ENCODE peak calls at places on chromosomes 11 and 22, in seven cellular contexts. B is mammary epithelial cell, Y is trophoblast cell, W is ovary, L is heart right ventricle, J is aorta, T is cardiac muscle cell. D is an unnamed sample. For H3K4me1, the result is how much of the 10 kb centered on the place peaks cover.

GRCh38 chr11:43905788-43906187 is 25.2 kb downstream of the ALKBH3 start:
- DNase-seq in L (peak), W (peak), J (no peak), T (no peak), B (no peak), Y (no peak), D (no peak)

GRCh38 chr22:37300551-37301017 is 18.3 kb downstream of the CYTH4 start:
- DNase-seq in L (no peak), J (no peak), Y (no peak), T (no peak), W (no peak), B (no peak), D (no peak)

GRCh38 chr11:61743486-61744095 is 8.8 kb upstream of the MYRF start:
- DNase-seq in B (no peak), W (no peak), Y (no peak), J (no peak), L (no peak), T (no peak), D (no peak)

GRCh38 chr22:23259916-23260644 is 79.8 kb downstream of the BCR start:
- DNase-seq in Y (no peak), J (no peak), W (no peak), T (no peak), B (no peak), L (no peak), D (no peak)

GRCh38 chr11:17386331-17387084 is 2.0 kb downstream of the KCNJ11 start:
- DNase-seq in L (peak), W (no peak), B (no peak), Y (no peak), J (no peak), T (peak), D (no peak)

GRCh38 chr11:96520939-96521338 is 131.1 kb downstream of the JRKL start:
- DNase-seq in Y (no peak), L (no peak), T (no peak), B (no peak), J (no peak), W (no peak), D (no peak)

GRCh38 chr11:78061921-78062311 is 1.7 kb upstream of the THRSP start:
- DNase-seq in T (peak), L (no peak), J (no peak), Y (no peak), W (no peak), B (no peak), D (no peak)

GRCh38 chr11:66112640-66113098 is 42.6 kb downstream of the PACS1 start:
- DNase-seq in L (peak), B (peak), Y (no peak), J (peak), T (no peak), W (no peak), D (no peak)

GRCh38 chr11:69524291-69524882 is 42.9 kb downstream of the LINC01488 start:
- DNase-seq in W (no peak), B (peak), Y (no peak), J (no peak), T (no peak), L (no peak), D (no peak)

GRCh38 chr11:112613051-112613972 is 347.9 kb upstream of the NCAM1 start:
- DNase-seq in J (no peak), W (no peak), T (no peak), Y (no peak), L (no peak), B (peak), D (peak)

GRCh38 chr11:120738516-120739046 is 227.0 kb downstream of the GRIK4 start:
- DNase-seq in Y (no peak), J (no peak), W (no peak), L (no peak), B (no peak), T (no peak), D (no peak)

GRCh38 chr11:11975201-11976092 is 33.0 kb downstream of the DKK3 start:
- DNase-seq in B (no peak), J (no peak), W (no peak), L (no peak), Y (no peak), T (no peak), D (no peak)

GRCh38 chr11:20110908-20111669 is 49.2 kb downstream of the DBX1 start:
- DNase-seq in L (peak), Y (peak), B (peak), J (no peak), T (peak), W (no peak), D (peak)

GRCh38 chr22:25161916-25162530 is 37.6 kb upstream of the CRYBB3 start:
- DNase-seq in Y (no peak), W (no peak), T (no peak), J (no peak), B (no peak), L (no peak), D (no peak)

GRCh38 chr11:62593434-62594044 is 2.2 kb upstream of the TUT1 start:
- DNase-seq in B (peak), J (peak), L (peak), W (peak), T (peak), Y (peak), D (no peak)

GRCh38 chr11:67663515-67664212 is 10.8 kb downstream of the ALDH3B2 start:
- DNase-seq in J (no peak), T (no peak), W (no peak), Y (no peak), L (no peak), B (no peak), D (no peak)

GRCh38 chr22:30313527-30314385 is 13.0 kb downstream of the TBC1D10A start:
- DNase-seq in T (no peak), J (peak), W (no peak), B (peak), Y (no peak), L (no peak), D (no peak)
- H3K4me1 ChIP-seq in T (under half), J (under half), W (half or more), B (half or more), Y (half or more), L (under half), D (under half)

GRCh38 chr22:39309881-39310714 is 9.3 kb downstream of the RPL3 start:
- DNase-seq in J (no peak), B (peak), W (no peak), T (no peak), Y (peak), L (no peak), D (peak)

GRCh38 chr22:39306456-39307361 is 12.7 kb downstream of the RPL3 start:
- DNase-seq in L (no peak), T (peak), W (no peak), Y (peak), B (no peak), J (peak), D (peak)

GRCh38 chr22:39308614-39309363 is 10.6 kb downstream of the RPL3 start:
- DNase-seq in W (peak), Y (peak), B (peak), L (no peak), J (peak), T (no peak), D (peak)

GRCh38 chr22:39311592-39312400 is 7.6 kb downstream of the RPL3 start:
- DNase-seq in J (no peak), B (no peak), Y (no peak), W (no peak), T (no peak), L (no peak), D (peak)

DNA sequence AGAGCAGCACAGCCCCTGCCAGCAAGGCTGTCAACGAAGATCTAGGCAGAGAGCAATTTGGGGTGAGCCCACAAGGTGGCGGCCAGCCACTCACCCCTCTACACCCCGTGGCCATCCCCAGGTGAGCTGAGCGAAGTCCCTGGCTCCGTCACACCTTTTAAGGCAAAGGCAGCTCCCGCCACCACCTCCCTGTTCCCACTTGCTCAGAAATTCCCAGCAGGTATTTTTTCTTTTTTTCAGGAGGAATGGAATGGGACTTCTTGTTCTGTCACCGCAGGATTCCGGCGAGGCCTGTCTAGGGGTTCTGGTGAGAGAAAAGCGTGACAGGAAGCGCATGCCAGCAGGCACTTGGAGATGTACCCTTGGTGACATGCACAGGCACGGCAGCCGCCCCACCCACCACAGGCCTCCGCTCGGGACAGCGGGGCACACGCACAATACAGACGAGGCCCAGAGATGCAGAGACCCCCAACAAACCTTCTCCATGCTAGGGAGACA is 10.0 kb downstream of the RPL3 start:
- DNase-seq in J (no peak), T (no peak), Y (peak), B (peak), W (no peak), L (no peak), D (peak)
- H3K4me3 ChIP-seq in J (no peak), T (no peak), Y (no peak), B (peak), W (no peak), L (no peak), D (no peak)

GRCh38 chr11:27391336-27392015 is 28.5 kb upstream of the CCDC34 start:
- DNase-seq in J (no peak), L (no peak), B (peak), W (no peak), T (no peak), Y (no peak), D (no peak)
- H3K4me1 ChIP-seq in J (under half), L (under half), B (under half), W (under half), T (half or more), Y (under half), D (under half)

GRCh38 chr11:24496371-24496727 is 504 bp upstream of the LUZP2 start:
- DNase-seq in Y (no peak), J (no peak), L (no peak), T (no peak), B (no peak), W (no peak), D (no peak)
- H3K4me3 ChIP-seq in Y (peak), J (peak), L (peak), T (peak), B (peak), W (no peak), D (peak)

GRCh38 chr22:32619614-32620426 is 145.2 kb downstream of the FBXO7 start:
- DNase-seq in W (peak), J (peak), B (peak), L (no peak), T (no peak), Y (peak), D (no peak)

GRCh38 chr22:32622762-32623147 is 148.1 kb downstream of the FBXO7 start:
- DNase-seq in B (no peak), W (no peak), J (no peak), T (peak), Y (no peak), L (no peak), D (no peak)

GRCh38 chr22:32622004-32622761 is 147.6 kb downstream of the FBXO7 start:
- DNase-seq in T (peak), L (peak), J (peak), Y (no peak), W (peak), B (no peak), D (no peak)

GRCh38 chr22:32621656-32622003 is 147.0 kb downstream of the FBXO7 start:
- DNase-seq in L (no peak), T (no peak), W (no peak), J (no peak), B (no peak), Y (no peak), D (no peak)

GRCh38 chr22:32620992-32621391 is 146.4 kb downstream of the FBXO7 start:
- DNase-seq in B (no peak), L (no peak), W (no peak), T (no peak), J (no peak), Y (no peak), D (no peak)
- H3K4me1 ChIP-seq in B (under half), L (under half), W (under half), T (under half), J (under half), Y (under half), D (under half)

GRCh38 chr22:17106161-17106784 is 14.9 kb downstream of the TMEM121B start:
- DNase-seq in L (no peak), T (no peak), B (no peak), Y (no peak), J (no peak), W (no peak), D (no peak)
- H3K4me3 ChIP-seq in L (no peak), T (no peak), B (no peak), Y (no peak), J (no peak), W (no peak), D (no peak)

GRCh38 chr11:114170226-114170625 is 110.7 kb downstream of the ZBTB16 start:
- DNase-seq in Y (no peak), T (no peak), J (no peak), B (no peak), W (no peak), L (no peak), D (no peak)
- H3K4me1 ChIP-seq in Y (under half), T (half or more), J (under half), B (under half), W (half or more), L (half or more), D (under half)

GRCh38 chr11:9687736-9688494 is 24.0 kb downstream of the SWAP70 start:
- DNase-seq in L (no peak), Y (no peak), T (peak), W (peak), J (no peak), B (no peak), D (no peak)
- H3K4me3 ChIP-seq in L (no peak), Y (no peak), T (no peak), W (no peak), J (no peak), B (no peak), D (no peak)

GRCh38 chr11:118226294-118226693 is 1.5 kb upstream of the JAML start:
- DNase-seq in W (no peak), J (peak), L (peak), Y (no peak), B (no peak), T (no peak), D (no peak)
- H3K4me1 ChIP-seq in W (under half), J (under half), L (under half), Y (under half), B (under half), T (under half), D (under half)

DNA sequence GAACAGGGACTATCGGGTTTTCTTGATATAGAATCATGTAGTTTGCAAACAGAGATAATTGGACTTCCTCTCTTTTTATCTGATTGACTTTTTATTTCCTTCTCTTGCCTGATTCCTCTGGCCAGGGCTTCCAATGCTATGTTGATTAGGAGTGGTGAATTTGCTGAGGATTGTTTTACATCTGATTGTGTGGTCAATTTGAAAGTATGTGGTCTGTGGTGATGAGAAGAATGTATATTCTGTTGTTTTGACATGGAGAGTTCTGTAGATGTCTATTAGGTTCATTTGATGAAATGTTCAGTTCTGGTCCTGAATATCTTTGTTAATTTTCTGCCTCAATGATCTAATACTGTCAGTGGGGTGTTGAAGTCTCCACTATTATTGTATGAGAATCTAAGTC is 713.2 kb upstream of the CCDC179 start:
- DNase-seq in W (no peak), J (no peak), B (no peak), T (no peak), L (no peak), Y (no peak), D (no peak)
- H3K4me3 ChIP-seq in W (no peak), J (no peak), B (no peak), T (no peak), L (no peak), Y (no peak), D (no peak)